ENCODE peak calls at places on chromosomes 6 and 20, in nine cellular contexts. J, E, W, U, N, V, Z, S and R are unnamed samples. For H3K4me1, the result is how much of the 10 kb centered on the place peaks cover.

GRCh38 chr6:169619650-169620049 is 82.2 kb downstream of the WDR27 start:
- DNase-seq in J (no peak), E (no peak), W (no peak), U (no peak), N (no peak), V (no peak), Z (no peak), S (no peak), R (no peak)

GRCh38 chr6:160798625-160799024 is 96.6 kb downstream of the PLG start:
- DNase-seq in J (no peak), E (no peak), W (no peak), U (no peak), N (no peak), V (no peak), Z (no peak), S (no peak), R (no peak)

GRCh38 chr6:25449774-25450173 is 170.6 kb downstream of the CARMIL1 start:
- DNase-seq in J (no peak), E (peak), W (no peak), U (no peak), N (no peak), V (no peak), Z (no peak), S (no peak), R (no peak)

GRCh38 chr6:85041376-85041775 is 277.0 kb upstream of the TBX18 start:
- DNase-seq in J (no peak), E (no peak), W (no peak), U (no peak), N (no peak), V (no peak), Z (peak), S (no peak), R (no peak)

GRCh38 chr20:10848810-10849370 is 175.1 kb upstream of the JAG1 start:
- DNase-seq in J (peak), E (no peak), W (peak), U (no peak), N (no peak), V (peak), Z (peak), S (no peak), R (peak)

GRCh38 chr20:63855363-63856110 is 5.8 kb upstream of the ABHD16B start:
- DNase-seq in J (no peak), E (peak), W (no peak), U (peak), N (no peak), V (no peak), Z (no peak), S (no peak), R (no peak)

GRCh38 chr20:33732166-33732970 is 572 bp downstream of the ZNF341 start:
- DNase-seq in J (peak), E (no peak), W (peak), U (no peak), N (no peak), V (peak), Z (peak), S (peak), R (peak)

GRCh38 chr6:51568771-51569170 is 518.6 kb downstream of the PKHD1 start:
- DNase-seq in J (no peak), E (no peak), W (no peak), U (no peak), N (no peak), V (no peak), Z (no peak), S (no peak), R (no peak)

GRCh38 chr6:150549577-150550184 is 50.0 kb upstream of the PLEKHG1 start:
- DNase-seq in J (no peak), E (no peak), W (no peak), U (no peak), N (no peak), V (no peak), Z (no peak), S (no peak), R (no peak)

GRCh38 chr6:12804967-12805645 is 88.5 kb downstream of the PHACTR1 start:
- DNase-seq in J (no peak), E (no peak), W (no peak), U (no peak), N (no peak), V (no peak), Z (no peak), S (no peak), R (no peak)

GRCh38 chr6:146545608-146546007 is 2.0 kb downstream of the RAB32 start:
- DNase-seq in J (no peak), E (no peak), W (no peak), U (no peak), N (no peak), V (no peak), Z (no peak), S (no peak), R (no peak)

GRCh38 chr6:45991189-45991588 is 24.5 kb downstream of the CLIC5 start:
- DNase-seq in J (no peak), E (no peak), W (no peak), U (no peak), N (no peak), V (no peak), Z (no peak), S (no peak), R (no peak)

GRCh38 chr6:25354078-25354940 is 75.1 kb downstream of the CARMIL1 start:
- DNase-seq in J (no peak), E (no peak), W (no peak), U (no peak), N (no peak), V (no peak), Z (no peak), S (no peak), R (no peak)

GRCh38 chr6:169073311-169073710 is 180.3 kb downstream of the THBS2 start:
- DNase-seq in J (no peak), E (no peak), W (no peak), U (no peak), N (no peak), V (no peak), Z (no peak), S (no peak), R (no peak)

GRCh38 chr20:14189794-14190402 is 147.5 kb downstream of the FLRT3 start:
- DNase-seq in J (peak), E (peak), W (no peak), U (no peak), N (no peak), V (no peak), Z (no peak), S (no peak), R (no peak)

GRCh38 chr20:38209054-38209675 is 44.1 kb upstream of the TGM2 start:
- DNase-seq in J (no peak), E (no peak), W (no peak), U (no peak), N (no peak), V (no peak), Z (no peak), S (no peak), R (peak)

GRCh38 chr20:891121-892080 is 24.7 kb downstream of the ANGPT4 start:
- DNase-seq in J (no peak), E (no peak), W (peak), U (no peak), N (no peak), V (no peak), Z (peak), S (no peak), R (peak)

GRCh38 chr6:170160031-170160627 is 130.7 kb downstream of the DLL1 start:
- DNase-seq in J (no peak), E (no peak), W (no peak), U (peak), N (peak), V (no peak), Z (no peak), S (no peak), R (no peak)

GRCh38 chr6:34386316-34387137 is 5.9 kb downstream of the NUDT3 start:
- DNase-seq in J (no peak), E (no peak), W (no peak), U (no peak), N (no peak), V (no peak), Z (no peak), S (no peak), R (peak)

GRCh38 chr20:8756410-8756809 is 312.5 kb upstream of the PLCB4 start:
- DNase-seq in J (peak), E (no peak), W (no peak), U (no peak), N (no peak), V (no peak), Z (no peak), S (no peak), R (peak)

GRCh38 chr6:134240664-134241431 is 77.1 kb downstream of the SGK1 start:
- DNase-seq in J (no peak), E (no peak), W (peak), U (no peak), N (no peak), V (peak), Z (no peak), S (peak), R (peak)

GRCh38 chr6:156719395-156719719 is 57.8 kb upstream of the ARID1B start:
- DNase-seq in J (no peak), E (no peak), W (no peak), U (no peak), N (no peak), V (peak), Z (no peak), S (no peak), R (no peak)

GRCh38 chr6:126302191-126302590 is 37.7 kb upstream of the CENPW start:
- DNase-seq in J (no peak), E (no peak), W (no peak), U (no peak), N (no peak), V (no peak), Z (no peak), S (no peak), R (no peak)

GRCh38 chr6:159969921-159970320 is 1.0 kb downstream of the IGF2R start:
- DNase-seq in J (peak), E (peak), W (peak), U (no peak), N (peak), V (peak), Z (no peak), S (peak), R (peak)

DNA sequence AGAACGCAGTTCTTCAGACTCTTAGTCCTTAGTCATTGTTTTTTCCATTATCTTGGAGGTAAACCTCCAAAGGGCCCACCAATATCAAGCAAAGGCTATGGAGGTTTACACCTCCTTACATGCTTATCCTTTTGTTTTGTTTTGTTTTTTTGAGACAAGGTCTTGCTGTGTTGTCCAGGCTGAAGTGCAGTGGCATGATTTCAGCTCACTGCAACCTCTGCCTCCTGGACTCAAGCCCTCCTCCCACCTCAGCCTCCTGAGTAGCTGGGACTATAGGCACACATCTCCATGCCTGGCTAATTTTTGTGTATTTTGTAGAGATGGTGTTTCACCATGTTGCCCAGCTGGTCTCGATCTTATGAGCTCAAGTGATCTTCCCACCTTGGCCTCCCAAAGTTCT is 26.3 kb downstream of the ADGRG6 start:
- DNase-seq in J (no peak), E (no peak), W (no peak), U (no peak), N (no peak), V (no peak), Z (no peak), S (no peak), R (no peak)
- H3K4me1 ChIP-seq in J (half or more), E (under half), W (under half), U (under half), N (under half), V (under half), Z (under half), S (under half), R (under half)

GRCh38 chr6:137019476-137020272 is 25.1 kb downstream of the IL20RA start:
- DNase-seq in J (no peak), E (no peak), W (no peak), U (no peak), N (no peak), V (no peak), Z (no peak), S (no peak), R (no peak)
- H3K27ac ChIP-seq in J (no peak), E (no peak), W (no peak), U (no peak), N (no peak), V (no peak), Z (no peak), S (no peak), R (no peak)

DNA sequence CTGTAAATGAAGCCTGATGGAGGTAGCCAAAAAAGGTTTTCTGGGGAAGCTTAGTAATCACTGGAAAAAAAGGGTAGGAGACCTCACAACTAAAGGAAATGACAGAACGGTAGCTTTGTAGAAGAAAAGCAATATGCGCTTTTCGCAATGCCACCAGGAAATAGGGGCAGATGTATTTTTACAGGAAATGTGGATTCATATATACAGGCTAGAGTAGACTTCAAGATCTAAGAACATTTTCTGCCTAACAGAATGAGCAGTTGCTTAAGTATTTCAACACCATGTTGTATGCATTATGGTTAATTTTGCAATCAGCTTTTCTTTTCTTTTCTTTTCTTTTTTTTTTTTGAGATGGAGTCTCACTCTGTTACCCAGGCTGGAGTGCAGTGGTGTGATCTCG is 219.6 kb downstream of the CD83 start:
- DNase-seq in J (no peak), E (no peak), W (no peak), U (no peak), N (no peak), V (no peak), Z (no peak), S (no peak), R (no peak)
- TF ChIP-seq EP300 in J (no peak), E (no peak), W (peak), U (no peak), N (no peak), V (no peak), Z (no peak), S (no peak), R (no peak)

DNA sequence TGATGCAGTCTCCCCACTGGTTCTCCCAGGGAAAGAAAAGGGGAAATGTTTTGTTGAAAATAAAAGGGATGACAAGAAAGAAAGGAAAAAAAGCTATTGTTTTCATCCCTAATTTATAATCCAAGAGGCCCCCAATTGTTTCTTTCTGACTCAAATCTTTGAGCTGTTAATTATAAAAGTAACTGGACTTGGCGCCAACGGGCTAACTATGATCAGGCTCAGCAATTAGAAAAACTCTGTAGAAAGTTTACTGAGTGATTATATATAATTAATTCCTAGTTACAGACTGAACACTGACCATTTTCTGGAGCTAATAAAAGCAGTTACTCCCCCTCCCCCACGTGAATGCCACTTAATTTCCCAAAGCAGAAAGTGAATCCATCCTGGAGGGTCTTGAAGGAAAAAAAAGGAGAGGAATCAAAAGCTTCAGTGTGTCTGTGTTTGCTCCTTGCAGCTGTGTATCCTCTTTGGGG is 3.2 kb downstream of the ZMYND8 start:
- DNase-seq in J (no peak), E (no peak), W (no peak), U (no peak), N (no peak), V (no peak), Z (no peak), S (no peak), R (no peak)
- H3K4me1 ChIP-seq in J (half or more), E (half or more), W (half or more), U (half or more), N (under half), V (half or more), Z (under half), S (half or more), R (under half)

GRCh38 chr20:51906694-51907093 is 104.4 kb upstream of the SALL4 start:
- DNase-seq in J (no peak), E (no peak), W (no peak), U (no peak), N (no peak), V (no peak), Z (no peak), S (no peak), R (no peak)

GRCh38 chr20:51916244-51916643 is 113.9 kb upstream of the SALL4 start:
- DNase-seq in J (no peak), E (no peak), W (no peak), U (no peak), N (no peak), V (no peak), Z (no peak), S (no peak), R (no peak)

GRCh38 chr20:51906049-51906448 is 103.7 kb upstream of the SALL4 start:
- DNase-seq in J (no peak), E (no peak), W (no peak), U (no peak), N (no peak), V (no peak), Z (no peak), S (no peak), R (no peak)

GRCh38 chr20:51914758-51915157 is 112.4 kb upstream of the SALL4 start:
- DNase-seq in J (no peak), E (peak), W (no peak), U (no peak), N (no peak), V (no peak), Z (no peak), S (no peak), R (no peak)

GRCh38 chr20:51910202-51911050 is 108.1 kb upstream of the SALL4 start:
- DNase-seq in J (peak), E (peak), W (no peak), U (no peak), N (no peak), V (no peak), Z (no peak), S (no peak), R (no peak)
- H3K27ac ChIP-seq in J (peak), E (no peak), W (no peak), U (peak), N (no peak), V (no peak), Z (no peak), S (no peak), R (no peak)

GRCh38 chr20:59787186-59787890 is 146.1 kb downstream of the SYCP2 start:
- DNase-seq in J (no peak), E (no peak), W (peak), U (no peak), N (no peak), V (no peak), Z (no peak), S (peak), R (no peak)

GRCh38 chr20:59785986-59786753 is 147.3 kb downstream of the SYCP2 start:
- DNase-seq in J (no peak), E (no peak), W (peak), U (no peak), N (no peak), V (no peak), Z (no peak), S (peak), R (no peak)

GRCh38 chr20:59788811-59789210 is 144.6 kb downstream of the SYCP2 start:
- DNase-seq in J (no peak), E (no peak), W (no peak), U (no peak), N (no peak), V (no peak), Z (no peak), S (no peak), R (peak)

GRCh38 chr20:59789641-59790040 is 143.8 kb downstream of the SYCP2 start:
- DNase-seq in J (no peak), E (no peak), W (peak), U (no peak), N (no peak), V (no peak), Z (no peak), S (peak), R (peak)

GRCh38 chr20:59788196-59788735 is 145.2 kb downstream of the SYCP2 start:
- DNase-seq in J (no peak), E (no peak), W (no peak), U (no peak), N (no peak), V (no peak), Z (no peak), S (peak), R (no peak)
- TF ChIP-seq EP300 in J (no peak), E (no peak), W (no peak), U (no peak), N (no peak), V (no peak), Z (no peak), S (no peak), R (no peak)

DNA sequence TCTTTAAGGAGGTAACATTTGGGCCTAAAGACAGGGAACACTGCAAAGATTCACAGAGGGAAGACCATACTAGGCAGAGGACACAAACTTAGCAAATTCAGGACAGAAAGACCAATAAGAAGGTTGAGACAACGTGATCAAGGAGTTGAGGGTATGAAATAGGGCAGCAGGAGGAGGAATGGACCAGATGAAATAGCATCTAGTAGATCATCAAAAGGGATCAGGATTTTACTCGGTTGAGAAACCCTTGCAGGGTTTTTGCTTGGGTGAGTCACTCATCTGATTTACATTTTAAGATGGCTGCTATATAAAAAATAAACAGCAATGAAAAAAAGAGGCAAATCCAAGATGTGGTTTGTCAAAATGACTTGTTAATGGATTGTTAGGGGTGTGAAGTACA is 4.7 kb downstream of the BCLAF1 start:
- DNase-seq in J (no peak), E (no peak), W (no peak), U (no peak), N (no peak), V (no peak), Z (no peak), S (no peak), R (no peak)
- H3K4me1 ChIP-seq in J (half or more), E (under half), W (half or more), U (half or more), N (under half), V (half or more), Z (under half), S (half or more), R (half or more)